ENCODE peak calls at places on chromosomes 3 and 15, in four cellular contexts. K is K562; R is stimulated activated CD4-positive, alpha-beta T cell treated with anti-CD3 and anti-CD28 coated beads, TNF-alpha, amount 100 ng/mL, for 4 hours; Y is activated CD8-positive, alpha-beta memory T cell treated with anti-CD3 and anti-CD28 coated beads for 48 hours. G is an unnamed sample.

GRCh38 chr15:75202251-75203016 is 752 bp downstream of the C15orf39 start:
- DNase-seq in R (peak), K (peak), Y (peak), G (peak)

GRCh38 chr15:87816016-87816415 is 440.5 kb downstream of the NTRK3 start:
- DNase-seq in Y (no peak), R (no peak), K (no peak), G (no peak)

GRCh38 chr15:82530006-82530405 is 10.3 kb downstream of the RPS17 start:
- DNase-seq in K (no peak), Y (no peak), R (no peak), G (no peak)

GRCh38 chr3:12005951-12006625 is 1.9 kb downstream of the SYN2 start:
- DNase-seq in K (no peak), R (no peak), Y (no peak), G (no peak)

GRCh38 chr3:138686771-138687221 is 78.2 kb downstream of the FAIM start:
- DNase-seq in R (no peak), K (no peak), Y (no peak), G (no peak)

GRCh38 chr15:91135201-91136130 is 35.4 kb downstream of the SV2B start:
- DNase-seq in Y (no peak), K (no peak), R (no peak), G (no peak)

GRCh38 chr3:196726788-196727675 is 12.6 kb upstream of the PAK2 start:
- DNase-seq in R (no peak), K (no peak), Y (no peak), G (no peak)

GRCh38 chr3:129927072-129927471 is 33.6 kb upstream of the TMCC1 start:
- DNase-seq in R (no peak), Y (no peak), K (peak), G (no peak)

GRCh38 chr3:141894524-141895176 is 18.2 kb downstream of the ATP1B3 start:
- DNase-seq in K (no peak), R (no peak), Y (no peak), G (no peak)

GRCh38 chr15:62164500-62165028 is 521 bp downstream of the C2CD4B start:
- DNase-seq in K (no peak), Y (no peak), R (no peak), G (no peak)

GRCh38 chr15:73593278-73594074 is 39.7 kb downstream of the NPTN start:
- DNase-seq in Y (no peak), R (no peak), K (peak), G (no peak)

GRCh38 chr15:38894260-38894948 is 329.8 kb upstream of the RASGRP1 start:
- DNase-seq in Y (no peak), K (no peak), R (no peak), G (no peak)

GRCh38 chr3:31232049-31233040 is 300.4 kb upstream of the STT3B start:
- DNase-seq in R (no peak), K (no peak), Y (no peak), G (no peak)

GRCh38 chr15:73647259-73648026 is 14.3 kb upstream of the NPTN start:
- DNase-seq in K (no peak), R (no peak), Y (no peak), G (no peak)

GRCh38 chr3:100120022-100120421 is 5.7 kb upstream of the FILIP1L start:
- DNase-seq in Y (no peak), R (no peak), K (no peak), G (no peak)

GRCh38 chr3:32175607-32176197 is 62.8 kb upstream of the CMTM8 start:
- DNase-seq in K (peak), R (peak), Y (no peak), G (no peak)

GRCh38 chr3:18424213-18424861 is 802 bp downstream of the SATB1 start:
- DNase-seq in Y (no peak), R (no peak), K (peak), G (no peak)

GRCh38 chr3:195777975-195778374 is 33.8 kb downstream of the MUC4 start:
- DNase-seq in R (no peak), Y (no peak), K (no peak), G (no peak)

GRCh38 chr3:168884353-168884903 is 779.1 kb downstream of the MECOM start:
- DNase-seq in R (no peak), K (no peak), Y (no peak), G (no peak)

GRCh38 chr3:132317229-132317948 is at the start of gene ACP3:
- DNase-seq in Y (no peak), K (no peak), R (no peak), G (peak)

GRCh38 chr3:73453676-73454075 is 171.1 kb downstream of the PDZRN3 start:
- DNase-seq in R (no peak), Y (no peak), K (no peak), G (no peak)

GRCh38 chr15:85564686-85565085 is 184.3 kb downstream of the AKAP13 start:
- DNase-seq in K (no peak), Y (no peak), R (no peak), G (no peak)

GRCh38 chr3:123071146-123071545 is 4.3 kb downstream of the PDIA5 start:
- DNase-seq in K (no peak), R (no peak), Y (no peak), G (no peak)

GRCh38 chr3:27467545-27467944 is 16.6 kb downstream of the SLC4A7 start:
- DNase-seq in Y (no peak), K (no peak), R (no peak), G (no peak)

GRCh38 chr3:81302045-81302444 is 459.4 kb downstream of the GBE1 start:
- DNase-seq in Y (no peak), R (no peak), K (peak), G (no peak)

GRCh38 chr15:45634442-45635190 is at the start of gene SQOR:
- DNase-seq in R (peak), Y (peak), K (peak), G (peak)

GRCh38 chr3:22360977-22361376 is 610.0 kb upstream of the ZNF385D start:
- DNase-seq in Y (no peak), R (no peak), K (no peak), G (no peak)

GRCh38 chr15:33985287-33985686 is 17.0 kb downstream of the CHRM5 start:
- DNase-seq in Y (no peak), R (no peak), K (no peak), G (no peak)

GRCh38 chr3:169846458-169847193 is 23.1 kb downstream of the LRRC31 start:
- DNase-seq in R (no peak), Y (no peak), K (no peak), G (no peak)